ENCODE peak calls at places on chromosomes 7 and 10, in nine cellular contexts. One of them, this sample, is unnamed.

GRCh38 chr10:115093776-115094361 is 704 bp downstream of the ATRNL1 start:
- DNase-seq in K562: no peak
- DNase-seq in adrenal gland: peak
- DNase-seq in cardiac muscle cell: peak
- DNase-seq in brain microvascular endothelial cell: no peak
- DNase-seq in PC-9: no peak
- DNase-seq in lower lobe of right lung: no peak
- DNase-seq in tibial artery: no peak
- DNase-seq in OCI-LY7: no peak
- DNase-seq in this sample: no peak

GRCh38 chr7:137946015-137946414 is 55.9 kb downstream of the CREB3L2 start:
- DNase-seq in adrenal gland: no peak
- DNase-seq in PC-9: no peak
- DNase-seq in tibial artery: no peak
- DNase-seq in OCI-LY7: no peak
- DNase-seq in lower lobe of right lung: no peak
- DNase-seq in cardiac muscle cell: no peak
- DNase-seq in K562: no peak
- DNase-seq in brain microvascular endothelial cell: no peak
- DNase-seq in this sample: no peak

GRCh38 chr7:47819054-47819920 is 129.0 kb downstream of the PKD1L1 start:
- DNase-seq in OCI-LY7: peak
- DNase-seq in cardiac muscle cell: peak
- DNase-seq in lower lobe of right lung: peak
- DNase-seq in brain microvascular endothelial cell: peak
- DNase-seq in PC-9: peak
- DNase-seq in tibial artery: peak
- DNase-seq in adrenal gland: peak
- DNase-seq in K562: peak
- DNase-seq in this sample: no peak

GRCh38 chr7:101553771-101554445 is 75.2 kb downstream of the MYL10 start:
- DNase-seq in cardiac muscle cell: no peak
- DNase-seq in OCI-LY7: no peak
- DNase-seq in tibial artery: peak
- DNase-seq in brain microvascular endothelial cell: no peak
- DNase-seq in adrenal gland: peak
- DNase-seq in PC-9: no peak
- DNase-seq in K562: no peak
- DNase-seq in lower lobe of right lung: no peak
- DNase-seq in this sample: no peak

GRCh38 chr7:100077205-100077604 is 4.3 kb downstream of the ZNF3 start:
- DNase-seq in cardiac muscle cell: no peak
- DNase-seq in OCI-LY7: no peak
- DNase-seq in PC-9: no peak
- DNase-seq in adrenal gland: no peak
- DNase-seq in brain microvascular endothelial cell: no peak
- DNase-seq in K562: no peak
- DNase-seq in lower lobe of right lung: no peak
- DNase-seq in tibial artery: no peak
- DNase-seq in this sample: no peak

GRCh38 chr7:90582164-90582563 is 14.0 kb upstream of the CDK14 start:
- DNase-seq in PC-9: no peak
- DNase-seq in adrenal gland: no peak
- DNase-seq in K562: no peak
- DNase-seq in tibial artery: no peak
- DNase-seq in lower lobe of right lung: no peak
- DNase-seq in brain microvascular endothelial cell: no peak
- DNase-seq in cardiac muscle cell: no peak
- DNase-seq in OCI-LY7: no peak
- DNase-seq in this sample: no peak

GRCh38 chr7:41842956-41843355 is 140.1 kb upstream of the INHBA start:
- DNase-seq in OCI-LY7: no peak
- DNase-seq in K562: no peak
- DNase-seq in tibial artery: no peak
- DNase-seq in PC-9: no peak
- DNase-seq in lower lobe of right lung: no peak
- DNase-seq in brain microvascular endothelial cell: no peak
- DNase-seq in adrenal gland: no peak
- DNase-seq in cardiac muscle cell: no peak
- DNase-seq in this sample: no peak

GRCh38 chr7:137994091-137994688 is 7.7 kb downstream of the CREB3L2 start:
- DNase-seq in cardiac muscle cell: no peak
- DNase-seq in brain microvascular endothelial cell: no peak
- DNase-seq in K562: peak
- DNase-seq in OCI-LY7: no peak
- DNase-seq in tibial artery: no peak
- DNase-seq in lower lobe of right lung: no peak
- DNase-seq in PC-9: no peak
- DNase-seq in adrenal gland: no peak
- DNase-seq in this sample: no peak

GRCh38 chr10:70856454-70856853 is 31.9 kb downstream of the PCBD1 start:
- DNase-seq in PC-9: no peak
- DNase-seq in lower lobe of right lung: no peak
- DNase-seq in brain microvascular endothelial cell: no peak
- DNase-seq in cardiac muscle cell: no peak
- DNase-seq in OCI-LY7: no peak
- DNase-seq in tibial artery: no peak
- DNase-seq in K562: no peak
- DNase-seq in adrenal gland: no peak
- DNase-seq in this sample: no peak

GRCh38 chr10:79295593-79295992 is 51.7 kb upstream of the PPIF start:
- DNase-seq in brain microvascular endothelial cell: no peak
- DNase-seq in tibial artery: no peak
- DNase-seq in OCI-LY7: no peak
- DNase-seq in cardiac muscle cell: no peak
- DNase-seq in K562: no peak
- DNase-seq in lower lobe of right lung: peak
- DNase-seq in adrenal gland: no peak
- DNase-seq in PC-9: no peak
- DNase-seq in this sample: no peak

GRCh38 chr10:7111574-7111973 is 299.3 kb downstream of the SFMBT2 start:
- DNase-seq in brain microvascular endothelial cell: peak
- DNase-seq in adrenal gland: no peak
- DNase-seq in K562: no peak
- DNase-seq in PC-9: no peak
- DNase-seq in OCI-LY7: no peak
- DNase-seq in cardiac muscle cell: no peak
- DNase-seq in tibial artery: no peak
- DNase-seq in lower lobe of right lung: no peak
- DNase-seq in this sample: no peak

GRCh38 chr10:80429521-80429966 is 21.2 kb downstream of the PRXL2A start:
- DNase-seq in PC-9: peak
- DNase-seq in cardiac muscle cell: no peak
- DNase-seq in tibial artery: peak
- DNase-seq in K562: no peak
- DNase-seq in adrenal gland: peak
- DNase-seq in brain microvascular endothelial cell: no peak
- DNase-seq in lower lobe of right lung: peak
- DNase-seq in OCI-LY7: no peak
- DNase-seq in this sample: no peak

GRCh38 chr10:72108811-72109618 is 20.7 kb upstream of the SPOCK2 start:
- DNase-seq in OCI-LY7: no peak
- DNase-seq in brain microvascular endothelial cell: no peak
- DNase-seq in PC-9: peak
- DNase-seq in lower lobe of right lung: no peak
- DNase-seq in cardiac muscle cell: peak
- DNase-seq in K562: no peak
- DNase-seq in adrenal gland: no peak
- DNase-seq in tibial artery: no peak
- DNase-seq in this sample: no peak

GRCh38 chr10:72094574-72094973 is 6.2 kb upstream of the SPOCK2 start:
- DNase-seq in lower lobe of right lung: no peak
- DNase-seq in OCI-LY7: no peak
- DNase-seq in PC-9: no peak
- DNase-seq in K562: no peak
- DNase-seq in adrenal gland: no peak
- DNase-seq in brain microvascular endothelial cell: no peak
- DNase-seq in tibial artery: no peak
- DNase-seq in cardiac muscle cell: no peak
- DNase-seq in this sample: no peak

GRCh38 chr10:89946106-89946505 is 244.7 kb downstream of the KIF20B start:
- DNase-seq in OCI-LY7: no peak
- DNase-seq in adrenal gland: no peak
- DNase-seq in PC-9: no peak
- DNase-seq in tibial artery: no peak
- DNase-seq in cardiac muscle cell: no peak
- DNase-seq in K562: no peak
- DNase-seq in lower lobe of right lung: no peak
- DNase-seq in brain microvascular endothelial cell: no peak
- DNase-seq in this sample: no peak

GRCh38 chr10:22321831-22322662 is 1.1 kb downstream of the BMI1 start:
- DNase-seq in adrenal gland: peak
- DNase-seq in tibial artery: peak
- DNase-seq in cardiac muscle cell: peak
- DNase-seq in lower lobe of right lung: peak
- DNase-seq in K562: no peak
- DNase-seq in brain microvascular endothelial cell: no peak
- DNase-seq in OCI-LY7: peak
- DNase-seq in PC-9: no peak
- DNase-seq in this sample: no peak

GRCh38 chr10:609868-610545 is 79.5 kb downstream of the DIP2C start:
- DNase-seq in adrenal gland: no peak
- DNase-seq in tibial artery: peak
- DNase-seq in K562: no peak
- DNase-seq in lower lobe of right lung: no peak
- DNase-seq in cardiac muscle cell: peak
- DNase-seq in OCI-LY7: no peak
- DNase-seq in PC-9: no peak
- DNase-seq in brain microvascular endothelial cell: no peak
- DNase-seq in this sample: no peak

GRCh38 chr7:130420943-130421578 is 19.8 kb downstream of the CEP41 start:
- DNase-seq in K562: no peak
- DNase-seq in PC-9: peak
- DNase-seq in cardiac muscle cell: no peak
- DNase-seq in tibial artery: no peak
- DNase-seq in brain microvascular endothelial cell: no peak
- DNase-seq in adrenal gland: no peak
- DNase-seq in lower lobe of right lung: no peak
- DNase-seq in OCI-LY7: no peak
- DNase-seq in this sample: no peak

GRCh38 chr7:81638216-81638615 is 131.6 kb downstream of the HGF start:
- DNase-seq in brain microvascular endothelial cell: peak
- DNase-seq in lower lobe of right lung: no peak
- DNase-seq in cardiac muscle cell: no peak
- DNase-seq in adrenal gland: no peak
- DNase-seq in K562: no peak
- DNase-seq in tibial artery: no peak
- DNase-seq in OCI-LY7: no peak
- DNase-seq in PC-9: no peak
- DNase-seq in this sample: peak

GRCh38 chr7:106075937-106076336 is 36.2 kb downstream of the SYPL1 start:
- DNase-seq in adrenal gland: no peak
- DNase-seq in brain microvascular endothelial cell: no peak
- DNase-seq in K562: no peak
- DNase-seq in lower lobe of right lung: no peak
- DNase-seq in tibial artery: no peak
- DNase-seq in OCI-LY7: peak
- DNase-seq in PC-9: no peak
- DNase-seq in cardiac muscle cell: no peak
- DNase-seq in this sample: no peak

GRCh38 chr7:75967573-75967997 is 26.8 kb downstream of the TMEM120A start:
- DNase-seq in K562: no peak
- DNase-seq in PC-9: no peak
- DNase-seq in OCI-LY7: no peak
- DNase-seq in brain microvascular endothelial cell: no peak
- DNase-seq in tibial artery: peak
- DNase-seq in adrenal gland: no peak
- DNase-seq in lower lobe of right lung: no peak
- DNase-seq in cardiac muscle cell: no peak
- DNase-seq in this sample: no peak

GRCh38 chr7:141213226-141213625 is 139.4 kb downstream of the TMEM178B start:
- DNase-seq in PC-9: no peak
- DNase-seq in brain microvascular endothelial cell: no peak
- DNase-seq in tibial artery: no peak
- DNase-seq in lower lobe of right lung: no peak
- DNase-seq in adrenal gland: no peak
- DNase-seq in K562: no peak
- DNase-seq in OCI-LY7: no peak
- DNase-seq in cardiac muscle cell: no peak
- DNase-seq in this sample: no peak

GRCh38 chr7:371119-371778 is 81.3 kb downstream of the FOXL3 start:
- DNase-seq in tibial artery: peak
- DNase-seq in adrenal gland: no peak
- DNase-seq in K562: peak
- DNase-seq in PC-9: no peak
- DNase-seq in OCI-LY7: peak
- DNase-seq in cardiac muscle cell: no peak
- DNase-seq in lower lobe of right lung: no peak
- DNase-seq in brain microvascular endothelial cell: no peak
- DNase-seq in this sample: no peak
- TF ChIP-seq CTCF in tibial artery: no peak
- TF ChIP-seq CTCF in adrenal gland: no peak
- TF ChIP-seq CTCF in K562: no peak
- TF ChIP-seq CTCF in PC-9: no peak
- TF ChIP-seq CTCF in OCI-LY7: no peak
- TF ChIP-seq CTCF in cardiac muscle cell: no peak
- TF ChIP-seq CTCF in lower lobe of right lung: no peak
- TF ChIP-seq CTCF in brain microvascular endothelial cell: no peak
- TF ChIP-seq CTCF in this sample: no peak

DNA sequence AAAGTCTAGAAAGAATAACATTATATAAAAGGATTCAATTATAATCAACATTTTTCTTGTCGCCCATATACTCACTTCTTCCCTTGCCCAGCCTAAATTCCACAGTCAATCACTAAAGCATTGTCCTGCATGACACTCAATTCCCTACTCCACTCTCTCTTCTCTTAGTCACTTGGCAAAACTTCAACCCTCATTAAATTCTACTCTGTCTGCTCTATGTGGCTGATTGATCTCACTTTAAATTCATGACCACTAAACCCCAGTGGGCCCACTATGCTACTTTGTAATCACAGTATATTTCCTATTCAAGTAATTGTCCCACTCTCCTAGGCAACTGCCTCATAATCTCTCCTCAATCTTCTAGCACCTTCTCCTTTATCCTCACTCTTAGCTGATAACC is 54.1 kb downstream of the MTERF1 start:
- DNase-seq in lower lobe of right lung: no peak
- DNase-seq in brain microvascular endothelial cell: no peak
- DNase-seq in PC-9: no peak
- DNase-seq in cardiac muscle cell: no peak
- DNase-seq in adrenal gland: no peak
- DNase-seq in OCI-LY7: no peak
- DNase-seq in tibial artery: no peak
- DNase-seq in K562: no peak
- DNase-seq in this sample: no peak
- H3K4me3 ChIP-seq in lower lobe of right lung: no peak
- H3K4me3 ChIP-seq in brain microvascular endothelial cell: no peak
- H3K4me3 ChIP-seq in PC-9: no peak
- H3K4me3 ChIP-seq in cardiac muscle cell: no peak
- H3K4me3 ChIP-seq in adrenal gland: no peak
- H3K4me3 ChIP-seq in OCI-LY7: no peak
- H3K4me3 ChIP-seq in tibial artery: no peak
- H3K4me3 ChIP-seq in K562: no peak
- H3K4me3 ChIP-seq in this sample: no peak

GRCh38 chr7:118352854-118353453 is 128.4 kb downstream of the ANKRD7 start:
- DNase-seq in lower lobe of right lung: no peak
- DNase-seq in brain microvascular endothelial cell: no peak
- DNase-seq in PC-9: no peak
- DNase-seq in cardiac muscle cell: peak
- DNase-seq in adrenal gland: no peak
- DNase-seq in tibial artery: no peak
- DNase-seq in K562: peak
- DNase-seq in OCI-LY7: peak
- DNase-seq in this sample: peak
- TF ChIP-seq CTCF in lower lobe of right lung: no peak
- TF ChIP-seq CTCF in brain microvascular endothelial cell: no peak
- TF ChIP-seq CTCF in PC-9: peak
- TF ChIP-seq CTCF in cardiac muscle cell: no peak
- TF ChIP-seq CTCF in adrenal gland: peak
- TF ChIP-seq CTCF in tibial artery: no peak
- TF ChIP-seq CTCF in K562: peak
- TF ChIP-seq CTCF in OCI-LY7: peak
- TF ChIP-seq CTCF in this sample: peak

GRCh38 chr10:131453772-131454634 is 142.5 kb upstream of the TCERG1L start:
- DNase-seq in tibial artery: peak
- DNase-seq in lower lobe of right lung: no peak
- DNase-seq in PC-9: no peak
- DNase-seq in K562: peak
- DNase-seq in adrenal gland: peak
- DNase-seq in brain microvascular endothelial cell: peak
- DNase-seq in cardiac muscle cell: peak
- DNase-seq in OCI-LY7: peak
- DNase-seq in this sample: no peak
- H3K4me3 ChIP-seq in tibial artery: no peak
- H3K4me3 ChIP-seq in lower lobe of right lung: peak
- H3K4me3 ChIP-seq in PC-9: no peak
- H3K4me3 ChIP-seq in K562: no peak
- H3K4me3 ChIP-seq in adrenal gland: no peak
- H3K4me3 ChIP-seq in brain microvascular endothelial cell: no peak
- H3K4me3 ChIP-seq in cardiac muscle cell: no peak
- H3K4me3 ChIP-seq in OCI-LY7: no peak
- H3K4me3 ChIP-seq in this sample: no peak

This sample was measured in LNCaP clone FGC.